ENCODE peak calls at places on chromosomes 6 and 20, in seven cellular contexts. O, V, X, T, W, B and P are unnamed samples.

GRCh38 chr6:82208914-82209313 is 38.6 kb downstream of the IBTK start:
- DNase-seq in O (no peak), V (no peak), X (no peak), T (no peak), W (no peak), B (no peak), P (no peak)

GRCh38 chr6:15148356-15149058 is 97.4 kb upstream of the JARID2 start:
- DNase-seq in O (no peak), V (peak; percentile 72), X (no peak), T (peak; percentile 78), W (no peak), B (peak; percentile 74), P (no peak)

GRCh38 chr6:12592634-12593033 is 123.9 kb upstream of the PHACTR1 start:
- DNase-seq in O (no peak), V (peak; percentile 76), X (no peak), T (no peak), W (no peak), B (no peak), P (no peak)

GRCh38 chr20:57439432-57439831 is 48.2 kb downstream of the RBM38 start:
- DNase-seq in O (no peak), V (peak; percentile 73), X (no peak), T (peak; percentile 21), W (no peak), B (no peak), P (no peak)

GRCh38 chr6:77089776-77090175 is 373.5 kb downstream of the HTR1B start:
- DNase-seq in O (no peak), V (no peak), X (no peak), T (peak; percentile 8), W (no peak), B (no peak), P (no peak)

GRCh38 chr20:1010659-1011058 is 8.5 kb upstream of the RSPO4 start:
- DNase-seq in O (no peak), V (no peak), X (no peak), T (no peak), W (no peak), B (no peak), P (no peak)

GRCh38 chr6:159467473-159468041 is 225.5 kb downstream of the SOD2 start:
- DNase-seq in O (peak; percentile 96), V (no peak), X (no peak), T (peak; percentile 84), W (no peak), B (no peak), P (no peak)

GRCh38 chr20:24966317-24967012 is 17.4 kb downstream of the CST7 start:
- DNase-seq in O (no peak), V (no peak), X (no peak), T (no peak), W (no peak), B (no peak), P (no peak)

GRCh38 chr6:168319279-168320051 is at the start of gene DACT2:
- DNase-seq in O (no peak), V (no peak), X (peak; percentile 82), T (no peak), W (no peak), B (no peak), P (no peak)

GRCh38 chr6:168099201-168100010 is 20.4 kb upstream of the FRMD1 start:
- DNase-seq in O (no peak), V (no peak), X (peak; percentile 12), T (no peak), W (no peak), B (no peak), P (no peak)

GRCh38 chr6:72626126-72626525 is 4.3 kb downstream of the KCNQ5 start:
- DNase-seq in O (peak; percentile 51), V (no peak), X (no peak), T (no peak), W (no peak), B (no peak), P (no peak)

GRCh38 chr6:42123379-42124103 is 18.9 kb downstream of the C6orf132 start:
- DNase-seq in O (no peak), V (no peak), X (no peak), T (no peak), W (no peak), B (no peak), P (no peak)

GRCh38 chr20:38617011-38617829 is 15.6 kb downstream of the ARHGAP40 start:
- DNase-seq in O (no peak), V (peak; percentile 85), X (no peak), T (peak; percentile 53), W (no peak), B (peak; percentile 33), P (no peak)

GRCh38 chr6:43768983-43769525 is 957 bp upstream of the VEGFA start:
- DNase-seq in O (no peak), V (no peak), X (peak; percentile 73), T (peak; percentile 92), W (no peak), B (no peak), P (no peak)

GRCh38 chr6:150685860-150686259 is 86.2 kb downstream of the PLEKHG1 start:
- DNase-seq in O (peak; percentile 91), V (peak; percentile 64), X (peak; percentile 41), T (peak; percentile 43), W (peak; percentile 23), B (peak; percentile 23), P (peak; percentile 39)

GRCh38 chr6:160394654-160395035 is 46.5 kb downstream of the SLC22A3 start:
- DNase-seq in O (no peak), V (no peak), X (no peak), T (no peak), W (no peak), B (peak; percentile 22), P (no peak)

GRCh38 chr6:106116125-106116524 is 30.0 kb downstream of the PRDM1 start:
- DNase-seq in O (no peak), V (peak; percentile 62), X (no peak), T (peak; percentile 64), W (peak; percentile 38), B (no peak), P (no peak)

GRCh38 chr6:1904494-1904854 is 294.8 kb downstream of the FOXC1 start:
- DNase-seq in O (no peak), V (no peak), X (peak; percentile 58), T (no peak), W (peak; percentile 81), B (no peak), P (no peak)

GRCh38 chr6:99492137-99492536 is 23.1 kb downstream of the USP45 start:
- DNase-seq in O (no peak), V (no peak), X (no peak), T (no peak), W (no peak), B (no peak), P (no peak)

DNA sequence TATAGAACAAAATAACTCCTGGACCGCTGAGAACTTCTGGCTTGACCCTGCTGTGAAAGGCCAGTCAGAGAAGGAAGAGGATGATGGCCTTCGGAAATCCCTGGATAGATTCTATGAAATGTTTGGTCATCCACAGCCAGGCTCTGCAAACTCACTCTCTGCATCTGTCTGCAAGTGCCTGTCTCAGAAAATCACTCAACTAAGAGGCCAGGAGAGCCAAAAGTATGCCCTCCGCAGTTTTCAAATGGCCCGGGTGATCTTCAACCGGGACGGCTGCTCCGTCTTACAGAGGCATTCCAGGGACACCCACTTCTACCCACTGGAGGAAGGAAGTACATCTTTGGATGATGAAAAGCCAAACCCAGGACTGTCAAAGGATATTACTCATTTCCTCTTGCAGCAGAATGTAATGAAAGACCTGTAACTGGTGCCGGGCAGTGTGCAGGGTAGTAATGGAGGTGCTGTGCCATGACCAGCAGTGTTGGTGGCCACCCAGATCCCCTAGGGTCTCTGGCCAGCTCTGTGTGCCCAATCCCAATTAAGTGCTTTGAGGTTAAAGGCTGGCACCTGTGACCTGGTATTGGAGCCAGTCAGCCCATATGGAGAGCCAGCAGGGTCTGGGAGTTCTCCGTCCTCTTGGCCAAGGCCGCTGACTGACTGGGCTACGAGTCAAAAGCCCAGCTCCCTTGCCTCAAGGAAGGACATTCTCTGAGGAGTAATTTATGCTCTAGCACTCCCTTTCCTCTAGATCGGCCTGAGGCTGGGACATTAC is 87.1 kb downstream of the TRMT6 start:
- DNase-seq in O (no peak), V (peak; percentile 72), X (no peak), T (peak; percentile 61), W (peak; percentile 50), B (no peak), P (no peak)
- H3K9ac ChIP-seq in O (no peak overlapping the region), V (no peak overlapping the region), X (no peak overlapping the region), T (no peak overlapping the region), W (no peak overlapping the region), B (no peak overlapping the region), P (no peak overlapping the region)

GRCh38 chr20:50802289-50802688 is 7.4 kb downstream of the BCAS4 start:
- DNase-seq in O (no peak), V (no peak), X (no peak), T (no peak), W (no peak), B (no peak), P (no peak)

GRCh38 chr20:50804453-50805348 is 9.8 kb downstream of the BCAS4 start:
- DNase-seq in O (no peak), V (no peak), X (no peak), T (no peak), W (no peak), B (no peak), P (no peak)

GRCh38 chr20:50801747-50802125 is 6.9 kb downstream of the BCAS4 start:
- DNase-seq in O (no peak), V (no peak), X (no peak), T (no peak), W (no peak), B (no peak), P (no peak)

GRCh38 chr20:50806126-50806768 is 11.4 kb downstream of the BCAS4 start:
- DNase-seq in O (no peak), V (no peak), X (no peak), T (no peak), W (no peak), B (no peak), P (no peak)

GRCh38 chr20:50805349-50805684 is 10.5 kb downstream of the BCAS4 start:
- DNase-seq in O (no peak), V (no peak), X (no peak), T (no peak), W (no peak), B (no peak), P (no peak)
- H2AFZ ChIP-seq in O (no peak overlapping the region), V (no peak overlapping the region), X (no peak overlapping the region), T (no peak overlapping the region), W (no peak overlapping the region), B (no peak overlapping the region), P (no peak overlapping the region)

GRCh38 chr6:38701551-38701950 is 1.4 kb downstream of the GLO1 start:
- DNase-seq in O (no peak), V (no peak), X (no peak), T (no peak), W (no peak), B (no peak), P (no peak)
- H3K9ac ChIP-seq in O (no peak overlapping the region), V (no peak overlapping the region), X (no peak overlapping the region), T (no peak overlapping the region), W (no peak overlapping the region), B (no peak overlapping the region), P (no peak overlapping the region)

GRCh38 chr20:2596673-2597279 is 55.7 kb upstream of the NOP56 start:
- DNase-seq in O (no peak), V (no peak), X (no peak), T (peak; percentile 18), W (no peak), B (no peak), P (no peak)

GRCh38 chr20:2602046-2602735 is 50.2 kb upstream of the NOP56 start:
- DNase-seq in O (no peak), V (peak; percentile 52), X (no peak), T (no peak), W (no peak), B (no peak), P (no peak)

GRCh38 chr20:2602746-2603145 is 49.7 kb upstream of the NOP56 start:
- DNase-seq in O (peak; percentile 69), V (no peak), X (no peak), T (no peak), W (no peak), B (no peak), P (no peak)

GRCh38 chr20:2595076-2595475 is 57.4 kb upstream of the NOP56 start:
- DNase-seq in O (no peak), V (no peak), X (no peak), T (no peak), W (no peak), B (no peak), P (no peak)

GRCh38 chr20:2599265-2600060 is 53.0 kb upstream of the NOP56 start:
- DNase-seq in O (no peak), V (no peak), X (no peak), T (no peak), W (no peak), B (no peak), P (no peak)
- H2AFZ ChIP-seq in O (no peak overlapping the region), V (no peak overlapping the region), X (no peak overlapping the region), T (no peak overlapping the region), W (no peak overlapping the region), B (no peak overlapping the region), P (no peak overlapping the region)